ENCODE peak calls at places on chromosomes 2 and 18, in four cellular contexts. One of them, this sample, is unnamed.

GRCh38 chr18:3771121-3771971 is 321.4 kb downstream of the TGIF1 start:
- DNase-seq in HepG2: peak
- DNase-seq in H1: peak
- DNase-seq in SK-N-SH: peak
- DNase-seq in this sample: peak

GRCh38 chr2:227252831-227253230 is 72.2 kb upstream of the MFF start:
- DNase-seq in HepG2: no peak
- DNase-seq in H1: no peak
- DNase-seq in SK-N-SH: no peak
- DNase-seq in this sample: no peak

GRCh38 chr18:77234504-77235365 is 14.9 kb upstream of the GALR1 start:
- DNase-seq in HepG2: no peak
- DNase-seq in H1: no peak
- DNase-seq in SK-N-SH: no peak
- DNase-seq in this sample: no peak

GRCh38 chr2:78992451-78992806 is 33.1 kb upstream of the REG3G start:
- DNase-seq in HepG2: peak
- DNase-seq in H1: peak
- DNase-seq in SK-N-SH: peak
- DNase-seq in this sample: peak

GRCh38 chr2:137888845-137889244 is 75.4 kb upstream of the HNMT start:
- DNase-seq in HepG2: peak
- DNase-seq in H1: peak
- DNase-seq in SK-N-SH: peak
- DNase-seq in this sample: no peak

GRCh38 chr2:6008186-6008585 is 316.0 kb downstream of the SOX11 start:
- DNase-seq in HepG2: no peak
- DNase-seq in H1: no peak
- DNase-seq in SK-N-SH: no peak
- DNase-seq in this sample: no peak

GRCh38 chr2:42973771-42974170 is 181.4 kb upstream of the HAAO start:
- DNase-seq in HepG2: no peak
- DNase-seq in H1: no peak
- DNase-seq in SK-N-SH: no peak
- DNase-seq in this sample: no peak

GRCh38 chr2:221600388-221600787 is 28.3 kb upstream of the EPHA4 start:
- DNase-seq in HepG2: no peak
- DNase-seq in H1: no peak
- DNase-seq in SK-N-SH: no peak
- DNase-seq in this sample: no peak

GRCh38 chr2:119758881-119759450 is 756 bp upstream of the PTPN4 start:
- DNase-seq in HepG2: no peak
- DNase-seq in H1: no peak
- DNase-seq in SK-N-SH: no peak
- DNase-seq in this sample: no peak

GRCh38 chr2:72963423-72964145 is 46.3 kb downstream of the EMX1 start:
- DNase-seq in HepG2: no peak
- DNase-seq in H1: peak
- DNase-seq in SK-N-SH: peak
- DNase-seq in this sample: no peak

GRCh38 chr2:219230201-219230540 is 565 bp downstream of the ANKZF1 start:
- DNase-seq in HepG2: peak
- DNase-seq in H1: no peak
- DNase-seq in SK-N-SH: peak
- DNase-seq in this sample: peak

GRCh38 chr2:69134546-69134945 is 121.6 kb downstream of the ANTXR1 start:
- DNase-seq in HepG2: no peak
- DNase-seq in H1: no peak
- DNase-seq in SK-N-SH: no peak
- DNase-seq in this sample: no peak

GRCh38 chr2:69141081-69141480 is 128.1 kb downstream of the ANTXR1 start:
- DNase-seq in HepG2: no peak
- DNase-seq in H1: no peak
- DNase-seq in SK-N-SH: no peak
- DNase-seq in this sample: no peak

GRCh38 chr2:69138247-69138754 is 125.3 kb downstream of the ANTXR1 start:
- DNase-seq in HepG2: no peak
- DNase-seq in H1: no peak
- DNase-seq in SK-N-SH: no peak
- DNase-seq in this sample: no peak

GRCh38 chr2:69139778-69140177 is 126.8 kb downstream of the ANTXR1 start:
- DNase-seq in HepG2: no peak
- DNase-seq in H1: no peak
- DNase-seq in SK-N-SH: no peak
- DNase-seq in this sample: no peak

DNA sequence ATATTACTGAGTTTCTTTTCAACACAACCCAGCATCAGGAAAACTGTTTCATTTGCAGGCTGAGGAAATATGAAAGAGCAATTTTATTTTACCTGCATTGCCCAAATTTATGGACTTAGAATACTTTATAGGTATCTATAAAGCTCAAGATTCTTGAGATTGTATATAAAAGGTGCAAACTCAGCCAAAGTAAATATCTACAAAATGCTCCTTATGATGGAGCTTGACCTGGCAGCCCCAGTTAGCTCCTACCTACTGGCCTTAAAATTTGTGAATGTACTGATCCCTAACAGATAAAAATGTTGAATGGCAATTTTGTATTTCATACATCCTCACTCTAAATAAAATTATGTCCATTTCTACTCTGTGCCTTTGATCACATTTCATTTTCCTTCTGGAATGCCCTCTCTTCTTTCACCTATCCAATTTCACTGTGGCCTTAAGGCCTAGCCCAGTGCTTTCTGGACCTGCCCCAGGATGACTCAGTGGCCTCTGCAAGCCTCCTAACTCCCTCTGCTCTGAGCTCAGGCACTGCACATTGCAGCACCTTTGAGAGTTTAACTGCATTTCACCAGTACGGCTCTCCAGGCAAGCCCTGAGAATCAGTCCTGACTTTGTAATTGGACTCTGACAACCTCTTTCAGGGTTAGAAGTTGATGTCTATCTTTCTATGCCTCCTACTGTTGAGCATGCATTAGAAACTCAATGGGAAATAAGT is 126.0 kb downstream of the ANTXR1 start:
- DNase-seq in HepG2: no peak
- DNase-seq in H1: no peak
- DNase-seq in SK-N-SH: no peak
- DNase-seq in this sample: no peak
- TF ChIP-seq EP300 in HepG2: no peak
- TF ChIP-seq EP300 in H1: no peak
- TF ChIP-seq EP300 in SK-N-SH: no peak
- TF ChIP-seq EP300 in this sample: no peak

GRCh38 chr18:63936932-63937393 is 12.1 kb upstream of the HMSD start:
- DNase-seq in HepG2: no peak
- DNase-seq in H1: no peak
- DNase-seq in SK-N-SH: no peak
- DNase-seq in this sample: no peak
- H3K9ac ChIP-seq in HepG2: no peak
- H3K9ac ChIP-seq in H1: no peak
- H3K9ac ChIP-seq in SK-N-SH: no peak
- H3K9ac ChIP-seq in this sample: no peak

DNA sequence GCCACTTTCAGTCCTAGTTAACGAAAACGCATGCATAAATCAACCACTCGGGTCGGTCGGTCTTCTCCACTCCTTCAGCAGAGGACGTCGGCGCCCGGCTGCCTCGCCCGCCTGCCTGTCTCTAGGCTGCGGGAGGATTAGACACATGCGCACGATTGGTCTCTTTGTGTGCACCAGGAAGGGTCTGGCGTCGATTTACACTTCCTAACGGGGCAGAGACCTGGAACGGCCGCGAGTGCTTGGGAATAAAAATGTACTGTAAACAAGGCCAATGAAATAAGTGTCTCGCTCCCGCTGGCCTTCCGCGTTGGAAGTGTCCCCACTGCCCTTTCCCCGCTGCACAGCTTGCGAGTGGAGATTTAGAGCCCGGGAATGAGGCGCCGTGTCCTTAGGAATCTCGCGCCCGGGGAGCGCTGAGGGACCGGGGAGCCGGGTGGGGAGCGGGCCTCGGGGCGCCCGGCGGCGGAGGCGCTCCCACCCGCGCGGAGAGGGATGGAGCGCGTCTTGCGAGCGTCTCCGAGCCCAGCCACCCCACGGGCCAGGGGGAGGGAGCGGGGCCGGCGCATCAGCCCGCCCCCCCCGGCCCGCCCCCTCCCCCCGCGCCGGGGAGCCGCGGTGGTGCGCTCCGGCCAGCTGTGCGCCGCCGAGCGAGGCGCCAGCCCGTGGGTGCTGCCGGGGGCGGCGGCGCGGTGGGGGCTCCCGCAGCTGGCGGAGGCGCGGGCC is at the start of gene DOK6:
- DNase-seq in HepG2: peak
- DNase-seq in H1: no peak
- DNase-seq in SK-N-SH: peak
- DNase-seq in this sample: no peak
- TF ChIP-seq EP300 in HepG2: no peak
- TF ChIP-seq EP300 in H1: no peak
- TF ChIP-seq EP300 in SK-N-SH: no peak
- TF ChIP-seq EP300 in this sample: no peak

DNA sequence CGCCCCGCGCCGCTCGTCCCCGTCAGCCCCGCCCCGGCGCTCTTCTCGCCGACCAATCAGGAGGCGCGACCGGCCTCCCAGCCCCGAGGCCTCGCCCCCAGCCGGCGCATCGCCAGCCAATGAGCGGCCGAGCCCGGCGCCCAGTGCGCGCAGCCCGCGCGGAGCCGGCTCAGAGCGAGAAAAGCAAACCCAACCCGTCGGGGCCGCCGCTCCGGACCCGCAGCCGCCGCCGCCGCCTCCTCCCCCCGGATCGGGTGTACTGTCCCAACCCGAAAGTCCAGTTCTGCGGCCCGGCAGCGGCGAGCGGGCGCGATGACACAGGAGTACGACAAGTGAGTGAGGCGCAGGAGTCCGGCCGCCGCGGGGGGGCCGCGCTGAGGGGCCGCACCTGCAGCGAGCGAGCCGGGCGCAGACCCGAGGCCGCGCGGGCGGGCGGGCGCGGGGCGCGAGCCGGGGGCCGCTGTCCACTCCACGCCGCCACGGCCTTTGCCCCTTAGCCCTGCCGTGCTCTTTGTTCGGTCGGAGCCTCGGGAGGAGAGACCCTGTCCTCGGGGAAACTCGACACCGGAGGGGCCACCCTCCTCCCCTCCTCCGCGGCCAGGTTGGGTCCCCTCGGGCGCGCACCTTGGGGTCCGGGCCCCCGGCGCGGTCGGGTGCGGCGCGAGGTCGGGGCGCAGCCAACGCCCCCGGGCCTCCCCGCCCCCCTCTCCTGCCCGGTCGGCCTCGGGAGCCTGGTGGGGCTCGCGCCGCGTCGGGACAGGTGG is at the start of gene GRHL1:
- DNase-seq in HepG2: peak
- DNase-seq in H1: peak
- DNase-seq in SK-N-SH: peak
- DNase-seq in this sample: peak
- H3K9ac ChIP-seq in HepG2: peak
- H3K9ac ChIP-seq in H1: no peak
- H3K9ac ChIP-seq in SK-N-SH: no peak
- H3K9ac ChIP-seq in this sample: peak

DNA sequence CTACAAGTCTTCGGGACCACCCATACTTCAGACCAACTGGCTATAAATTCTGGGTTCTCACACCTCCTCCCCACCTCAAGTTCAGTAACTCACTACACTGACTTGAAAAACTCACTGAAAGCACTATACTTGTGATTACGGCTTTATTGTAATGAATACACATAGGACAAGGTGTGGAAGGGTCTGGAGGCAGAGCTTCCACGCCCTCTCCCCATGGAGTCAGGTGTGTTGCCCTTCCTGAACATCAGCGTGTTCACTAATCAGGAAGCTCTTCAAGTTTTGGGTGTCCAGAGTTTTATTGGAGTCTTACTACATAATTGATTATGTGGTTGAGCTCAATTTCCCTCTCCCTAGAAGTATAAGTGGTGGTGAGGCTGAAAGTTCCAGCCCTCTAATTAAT is 27.5 kb downstream of the NBEAL1 start:
- DNase-seq in HepG2: no peak
- DNase-seq in H1: no peak
- DNase-seq in SK-N-SH: no peak
- DNase-seq in this sample: no peak
- TF ChIP-seq EP300 in HepG2: no peak
- TF ChIP-seq EP300 in H1: no peak
- TF ChIP-seq EP300 in SK-N-SH: no peak
- TF ChIP-seq EP300 in this sample: no peak

GRCh38 chr18:48929951-48930713 is 20.6 kb downstream of the SMAD7 start:
- DNase-seq in HepG2: peak
- DNase-seq in H1: no peak
- DNase-seq in SK-N-SH: peak
- DNase-seq in this sample: no peak
- H3K9ac ChIP-seq in HepG2: peak
- H3K9ac ChIP-seq in H1: no peak
- H3K9ac ChIP-seq in SK-N-SH: peak
- H3K9ac ChIP-seq in this sample: no peak

DNA sequence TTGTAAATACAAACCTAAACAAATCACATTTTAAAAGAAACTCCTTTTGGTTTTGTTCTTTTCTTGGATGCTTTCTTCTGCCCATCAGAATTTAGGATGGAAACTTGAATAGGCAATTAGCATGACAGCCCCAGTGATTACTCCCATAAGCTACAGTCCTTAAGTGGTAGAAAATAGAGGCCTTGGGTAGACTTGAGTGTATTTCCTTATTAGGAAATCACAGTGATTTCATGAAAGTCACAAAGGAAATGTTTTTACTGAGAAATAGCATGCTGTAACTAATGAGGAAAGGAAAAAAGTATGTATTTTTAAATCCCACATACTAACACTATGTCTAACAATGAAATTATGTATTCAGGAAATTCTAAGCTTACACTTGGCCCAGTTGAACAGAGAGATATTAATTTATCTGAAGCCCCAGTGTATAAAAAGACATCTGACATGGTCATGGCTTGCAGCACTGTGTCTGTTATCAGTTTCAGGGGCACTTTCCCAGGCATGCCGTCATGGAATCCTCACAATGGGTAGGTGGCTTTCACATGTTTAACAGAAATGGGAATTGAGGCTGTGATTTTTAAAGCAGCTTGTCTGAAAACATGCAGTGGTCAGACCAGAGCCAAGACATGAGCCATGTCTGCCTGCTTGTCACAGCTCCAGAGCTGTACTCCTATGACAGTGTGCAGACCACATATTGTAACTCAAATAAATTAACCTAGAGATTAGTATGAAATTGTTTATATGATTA is 79.7 kb upstream of the TRIB2 start:
- DNase-seq in HepG2: no peak
- DNase-seq in H1: no peak
- DNase-seq in SK-N-SH: peak
- DNase-seq in this sample: no peak
- TF ChIP-seq EP300 in HepG2: no peak
- TF ChIP-seq EP300 in H1: no peak
- TF ChIP-seq EP300 in SK-N-SH: peak
- TF ChIP-seq EP300 in this sample: no peak

GRCh38 chr2:241560181-241560882 is 1.8 kb downstream of the BOK start:
- DNase-seq in HepG2: no peak
- DNase-seq in H1: no peak
- DNase-seq in SK-N-SH: peak
- DNase-seq in this sample: no peak
- H3K9ac ChIP-seq in HepG2: peak
- H3K9ac ChIP-seq in H1: no peak
- H3K9ac ChIP-seq in SK-N-SH: no peak
- H3K9ac ChIP-seq in this sample: no peak

DNA sequence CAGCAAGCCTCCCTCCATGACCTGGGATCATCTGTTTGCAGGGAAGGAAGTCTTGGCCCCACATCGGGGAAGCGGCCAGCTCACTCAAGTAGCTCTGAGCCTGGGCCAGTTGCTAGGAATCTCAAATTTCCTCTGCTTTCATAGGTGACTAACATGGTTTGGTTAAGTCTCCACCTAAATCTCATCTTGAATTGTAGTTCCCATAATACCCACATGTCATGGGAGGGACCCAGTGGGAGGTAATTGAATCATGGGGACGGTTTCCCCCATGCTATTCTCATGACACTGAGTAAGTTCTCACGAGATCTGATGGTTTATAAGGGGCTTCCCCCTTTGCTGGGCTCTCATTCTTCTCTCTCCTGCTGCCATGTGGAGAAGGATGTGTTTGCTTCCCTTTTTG is 75.2 kb downstream of the LBH start:
- DNase-seq in HepG2: no peak
- DNase-seq in H1: no peak
- DNase-seq in SK-N-SH: no peak
- DNase-seq in this sample: no peak
- TF ChIP-seq EP300 in HepG2: no peak
- TF ChIP-seq EP300 in H1: no peak
- TF ChIP-seq EP300 in SK-N-SH: no peak
- TF ChIP-seq EP300 in this sample: no peak

This sample was measured in K562.